ENCODE peak calls at places on chromosomes 2 and 18, in eight cellular contexts. G is stimulated activated CD8-positive, alpha-beta memory T cell treated with anti-CD3 and anti-CD28 coated beads, Interleukin-4, amount 100 ng/mL, for 1 hour; F is GOT3; C is occipital lobe; M is HTR-8/SVneo; V is stimulated activated CD4-positive, alpha-beta T cell treated with anti-CD3 and anti-CD28 coated beads, Interleukin-2, amount 100 ng/mL, for 48 hours; L is pancreas; J is adrenal gland. U is an unnamed sample.

GRCh38 chr2:53108246-53108645 is 659.4 kb upstream of the CHAC2 start:
- DNase-seq in G (no peak), F (no peak), C (no peak), M (no peak), V (no peak), L (no peak), J (no peak), U (no peak)

GRCh38 chr18:47283476-47283875 is 32.0 kb upstream of the SKOR2 start:
- DNase-seq in G (no peak), F (no peak), C (no peak), M (peak), V (no peak), L (no peak), J (no peak), U (no peak)

GRCh38 chr18:21112543-21113105 is 1.0 kb upstream of the ROCK1 start:
- DNase-seq in G (no peak), F (no peak), C (no peak), M (no peak), V (no peak), L (no peak), J (no peak), U (no peak)

GRCh38 chr2:217491271-217491670 is 511.5 kb downstream of the TNS1 start:
- DNase-seq in G (no peak), F (no peak), C (no peak), M (no peak), V (no peak), L (no peak), J (no peak), U (no peak)

GRCh38 chr2:227871375-227871788 is at the start of gene DAW1:
- DNase-seq in G (no peak), F (no peak), C (peak), M (no peak), V (peak), L (peak), J (peak), U (no peak)

GRCh38 chr18:417495-417894 is 83.0 kb downstream of the COLEC12 start:
- DNase-seq in G (no peak), F (no peak), C (no peak), M (no peak), V (no peak), L (no peak), J (no peak), U (no peak)

GRCh38 chr2:240591226-240591625 is 4.7 kb downstream of the CAPN10 start:
- DNase-seq in G (no peak), F (no peak), C (no peak), M (no peak), V (no peak), L (no peak), J (no peak), U (no peak)

GRCh38 chr18:77091366-77091765 is 41.2 kb downstream of the MBP start:
- DNase-seq in G (no peak), F (no peak), C (no peak), M (no peak), V (no peak), L (no peak), J (no peak), U (no peak)

GRCh38 chr2:3651686-3652516 is 6.1 kb upstream of the ALLC start:
- DNase-seq in G (peak), F (no peak), C (peak), M (no peak), V (peak), L (peak), J (peak), U (no peak)

GRCh38 chr2:1767939-1768691 is 23.8 kb upstream of the PXDN start:
- DNase-seq in G (no peak), F (no peak), C (no peak), M (no peak), V (no peak), L (no peak), J (no peak), U (no peak)

GRCh38 chr2:30915485-30915884 is 108.2 kb upstream of the CAPN13 start:
- DNase-seq in G (no peak), F (no peak), C (no peak), M (no peak), V (no peak), L (peak), J (no peak), U (no peak)

GRCh38 chr2:218832520-218832919 is 917 bp upstream of the PRKAG3 start:
- DNase-seq in G (no peak), F (no peak), C (no peak), M (peak), V (no peak), L (no peak), J (no peak), U (no peak)

U was measured in kidney glomerular epithelial cell.